ENCODE peak calls at places on chromosomes 12 and 14, in four cellular contexts. F, I, Q and H are unnamed samples.

GRCh38 chr12:120668091-120668796 is 18.7 kb upstream of the MLEC start:
- DNase-seq in F (peak; percentile 75), I (no peak), Q (no peak), H (no peak)

GRCh38 chr12:78210894-78211302 is 380.2 kb downstream of the NAV3 start:
- DNase-seq in F (no peak), I (no peak), Q (peak; percentile 26), H (no peak)

GRCh38 chr14:32724864-32725550 is 213.7 kb upstream of the NPAS3 start:
- DNase-seq in F (no peak), I (no peak), Q (no peak), H (no peak)

GRCh38 chr12:6954754-6955461 is 3.8 kb downstream of the PTPN6 start:
- DNase-seq in F (no peak), I (no peak), Q (no peak), H (peak; percentile 69)

GRCh38 chr12:83389237-83389996 is 702.7 kb downstream of the TMTC2 start:
- DNase-seq in F (peak; percentile 81), I (peak; percentile 68), Q (no peak), H (peak; percentile 64)

GRCh38 chr14:73553845-73554244 is 4.9 kb downstream of the HEATR4 start:
- DNase-seq in F (no peak), I (no peak), Q (no peak), H (no peak)

GRCh38 chr12:55619352-55620138 is 17.1 kb upstream of the OR10P1 start:
- DNase-seq in F (peak; percentile 65), I (peak; percentile 78), Q (peak; percentile 39), H (peak; percentile 70)

GRCh38 chr12:95218164-95218851 is 701 bp downstream of the VEZT start:
- DNase-seq in F (no peak), I (peak; percentile 75), Q (peak; percentile 87), H (no peak)

GRCh38 chr12:42020226-42020625 is 124.4 kb downstream of the GXYLT1 start:
- DNase-seq in F (no peak), I (no peak), Q (no peak), H (no peak)

GRCh38 chr14:75127903-75128595 is 1.2 kb upstream of the NEK9 start:
- DNase-seq in F (no peak), I (no peak), Q (no peak), H (no peak)

DNA sequence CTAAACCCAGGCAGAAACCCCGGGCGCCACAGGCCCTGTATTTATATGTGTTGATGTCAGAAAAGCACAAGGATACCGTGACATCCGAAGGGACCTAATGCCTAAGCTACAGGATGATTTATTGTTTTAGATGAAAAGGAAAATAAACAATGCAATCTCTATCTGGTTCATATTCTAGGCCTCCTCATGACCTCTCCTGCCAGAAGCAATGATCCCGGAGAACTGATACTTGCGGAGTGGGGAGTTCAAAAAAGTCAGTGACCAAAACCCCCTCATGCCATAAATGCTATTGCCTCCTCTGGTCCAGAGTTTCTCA is 849 bp upstream of the CSRP2 start:
- DNase-seq in F (no peak), I (no peak), Q (peak; percentile 43), H (no peak)
- H3K27ac ChIP-seq in F (peak overlapping the region; percentile 14), I (peak overlapping the region; percentile 65), Q (peak overlapping the region; percentile 90), H (no peak overlapping the region)

GRCh38 chr12:13210022-13210539 is 13.6 kb downstream of the EMP1 start:
- DNase-seq in F (no peak), I (no peak), Q (no peak), H (no peak)
- H3K27ac ChIP-seq in F (no peak overlapping the region), I (no peak overlapping the region), Q (peak overlapping the region; percentile 9), H (no peak overlapping the region)

DNA sequence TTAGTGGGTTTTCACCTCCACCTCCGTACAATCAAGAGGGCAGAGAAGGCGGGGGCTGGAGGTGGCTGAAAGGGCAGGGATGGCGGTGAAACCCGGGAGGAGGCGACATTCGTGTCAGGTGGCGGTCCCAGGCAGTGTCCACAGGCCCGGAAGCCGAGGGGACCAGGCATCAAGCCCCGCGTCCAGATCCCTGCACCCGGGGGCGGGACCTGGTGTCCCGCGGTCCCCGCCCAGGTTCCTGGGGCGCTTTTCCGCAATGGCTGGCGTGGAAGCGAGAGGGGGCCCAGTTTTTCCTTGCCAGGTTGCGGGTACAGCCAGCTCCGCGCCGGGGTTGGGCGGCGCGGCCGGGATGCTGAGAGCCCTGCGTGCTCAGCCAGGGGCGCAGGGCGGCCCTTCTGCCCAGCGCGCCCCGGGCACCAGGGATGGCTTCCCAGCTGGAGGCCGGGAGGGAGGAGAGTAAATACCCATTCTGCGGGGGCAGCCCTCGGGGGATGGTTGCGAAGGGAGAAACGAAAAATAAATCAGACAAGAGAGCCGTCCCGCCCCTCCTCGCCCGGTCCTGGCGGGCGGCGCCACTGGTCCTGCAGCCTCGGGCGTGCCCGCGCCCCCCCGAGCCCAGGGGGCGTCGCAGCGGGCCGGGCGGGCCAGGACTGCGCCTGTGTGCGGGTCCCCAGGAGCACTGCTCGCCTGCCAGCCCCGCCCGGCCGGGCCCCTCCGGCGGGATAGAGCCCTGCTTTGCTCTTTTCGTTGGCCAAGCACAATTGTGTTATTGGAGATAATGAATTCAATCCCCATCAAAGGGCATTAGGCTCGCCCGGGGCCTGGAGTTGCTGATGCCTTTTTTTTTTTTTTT is 11.5 kb downstream of the FOXA1 start:
- DNase-seq in F (peak; percentile 50), I (no peak), Q (no peak), H (no peak)
- H3K27ac ChIP-seq in F (no peak overlapping the region), I (no peak overlapping the region), Q (no peak overlapping the region), H (no peak overlapping the region)

DNA sequence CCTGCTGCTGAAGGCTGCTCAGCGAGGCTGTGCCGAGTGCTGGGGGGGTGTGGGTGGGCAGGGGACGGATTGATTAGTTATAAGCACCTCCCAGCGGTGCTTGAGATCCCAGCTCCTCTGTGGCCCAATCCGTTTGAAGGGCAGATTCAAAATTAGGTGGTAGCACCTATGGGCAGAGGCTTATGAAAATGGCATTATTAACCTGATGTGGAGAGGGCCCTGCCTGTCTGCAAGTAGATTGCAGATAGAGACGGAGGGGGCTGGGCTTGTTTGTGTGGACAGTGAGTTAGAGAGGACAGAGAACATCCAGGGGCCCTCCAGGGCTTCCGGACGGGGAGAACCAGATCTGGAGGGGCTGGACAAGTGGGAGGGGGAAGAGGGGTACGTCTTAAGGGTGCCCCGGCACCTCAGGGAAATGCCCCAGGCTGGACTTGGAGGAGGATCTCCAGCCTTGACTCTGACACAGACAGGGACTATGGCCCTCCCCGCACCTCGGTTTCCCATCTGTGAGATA is at the start of gene RTL1:
- DNase-seq in F (no peak), I (no peak), Q (no peak), H (no peak)
- H3K27ac ChIP-seq in F (no peak within 1 kb of the TSS), I (no peak within 1 kb of the TSS), Q (no peak within 1 kb of the TSS), H (no peak within 1 kb of the TSS)

DNA sequence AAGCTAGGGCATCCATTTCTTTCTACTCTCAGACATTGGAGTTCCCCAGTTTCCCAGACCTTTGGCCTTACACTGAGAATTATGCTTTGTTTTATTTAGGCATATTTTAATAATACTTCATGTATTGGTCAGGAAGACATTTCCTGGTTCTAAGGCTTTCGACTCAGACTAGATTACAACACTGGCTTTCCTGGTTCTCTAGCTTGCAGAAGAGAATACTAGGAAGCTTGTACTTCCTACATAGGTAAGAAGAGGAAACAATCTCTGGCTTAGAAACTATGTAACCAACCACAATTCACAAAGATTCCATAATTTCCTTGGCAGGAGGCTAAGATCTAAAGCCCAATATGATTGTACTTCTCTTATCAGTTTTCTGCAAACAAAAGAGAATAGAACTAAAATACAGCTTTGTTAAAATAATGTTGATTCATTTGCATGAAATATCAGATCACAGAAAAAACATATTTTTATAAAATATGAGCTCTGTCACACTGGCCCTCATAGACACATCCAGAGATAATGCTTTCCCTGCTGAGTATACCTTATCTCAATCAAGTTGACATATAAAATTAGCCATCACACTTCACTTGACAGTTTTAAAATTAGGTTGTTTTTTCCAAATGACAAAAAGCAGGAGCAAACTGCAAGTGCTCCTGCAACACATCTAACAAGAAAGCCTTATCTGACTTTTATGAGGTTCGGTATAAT is 30.5 kb downstream of the CLEC2D start:
- DNase-seq in F (no peak), I (no peak), Q (no peak), H (no peak)
- H3K27ac ChIP-seq in F (no peak overlapping the region), I (no peak overlapping the region), Q (peak overlapping the region; percentile 30), H (no peak overlapping the region)

GRCh38 chr14:104248203-104249055 is 110.0 kb downstream of the KIF26A start:
- DNase-seq in F (peak; percentile 21), I (no peak), Q (no peak), H (peak; percentile 15)

GRCh38 chr14:104245723-104246122 is 107.3 kb downstream of the KIF26A start:
- DNase-seq in F (no peak), I (no peak), Q (no peak), H (no peak)

GRCh38 chr14:104246401-104247335 is 108.3 kb downstream of the KIF26A start:
- DNase-seq in F (peak; percentile 20), I (no peak), Q (no peak), H (peak; percentile 65)

GRCh38 chr14:104249092-104249491 is 110.7 kb downstream of the KIF26A start:
- DNase-seq in F (peak; percentile 10), I (no peak), Q (no peak), H (no peak)

GRCh38 chr14:104247336-104248202 is 109.2 kb downstream of the KIF26A start:
- DNase-seq in F (peak; percentile 19), I (no peak), Q (no peak), H (peak; percentile 13)
- H3K27ac ChIP-seq in F (no peak overlapping the region), I (no peak overlapping the region), Q (no peak overlapping the region), H (no peak overlapping the region)